ENCODE peak calls at places on chromosomes 16 and 17, in nine cellular contexts. Y is hypothalamus; S is stimulated activated CD4-positive, alpha-beta T cell treated with anti-CD3 and anti-CD28 coated beads, Interleukin-2, amount 100 ng/mL, for 48 hours; W is activated CD8-positive, alpha-beta memory T cell treated with anti-CD3 and anti-CD28 coated beads for 4 hours; R is HCT116; B is GM10248; M is Karpas-422; Q is ELR; J is SW480. K is an unnamed sample.

GRCh38 chr16:74052006-74052405 is 244.6 kb upstream of the PSMD7 start:
- DNase-seq in Y (no peak), S (no peak), W (no peak), R (no peak), B (no peak), M (no peak), Q (no peak), J (peak; percentile 14), K (no peak)

GRCh38 chr17:836154-836553 is 54.0 kb downstream of the MRM3 start:
- DNase-seq in Y (no peak), S (no peak), W (no peak), R (no peak), B (no peak), M (no peak), Q (peak; percentile 87), J (no peak), K (no peak)

GRCh38 chr16:84883301-84883700 is 63.5 kb downstream of the CRISPLD2 start:
- DNase-seq in Y (no peak), S (no peak), W (no peak), R (no peak), B (no peak), M (no peak), Q (no peak), J (no peak), K (no peak)

GRCh38 chr16:86040496-86040895 is 141.5 kb downstream of the IRF8 start:
- DNase-seq in Y (no peak), S (no peak), W (no peak), R (no peak), B (no peak), M (no peak), Q (no peak), J (no peak), K (no peak)

GRCh38 chr17:57881143-57881542 is 31.3 kb upstream of the MRPS23 start:
- DNase-seq in Y (no peak), S (no peak), W (no peak), R (no peak), B (no peak), M (no peak), Q (no peak), J (no peak), K (no peak)

GRCh38 chr16:28505489-28506137 is 1.0 kb downstream of the IL27 start:
- DNase-seq in Y (no peak), S (no peak), W (no peak), R (no peak), B (no peak), M (no peak), Q (no peak), J (no peak), K (no peak)

GRCh38 chr17:17125136-17126084 is 80.7 kb downstream of the PLD6 start:
- DNase-seq in Y (no peak), S (no peak), W (no peak), R (no peak), B (no peak), M (no peak), Q (no peak), J (no peak), K (no peak)

GRCh38 chr16:89410322-89410721 is 80.0 kb downstream of the ANKRD11 start:
- DNase-seq in Y (no peak), S (no peak), W (no peak), R (no peak), B (no peak), M (no peak), Q (no peak), J (no peak), K (no peak)

GRCh38 chr17:19753661-19754463 is 5.8 kb upstream of the ALDH3A1 start:
- DNase-seq in Y (no peak), S (no peak), W (no peak), R (peak; percentile 54), B (no peak), M (no peak), Q (peak; percentile 33), J (peak; percentile 73), K (no peak)

GRCh38 chr16:74991268-74991592 is 6.3 kb upstream of the WDR59 start:
- DNase-seq in Y (no peak), S (no peak), W (no peak), R (no peak), B (no peak), M (no peak), Q (no peak), J (no peak), K (no peak)

GRCh38 chr17:79942591-79943353 is 92.9 kb downstream of the TBC1D16 start:
- DNase-seq in Y (no peak), S (no peak), W (no peak), R (no peak), B (no peak), M (no peak), Q (peak; percentile 59), J (peak; percentile 66), K (no peak)

GRCh38 chr16:57372372-57373116 is at the start of gene CX3CL1:
- DNase-seq in Y (no peak), S (no peak), W (no peak), R (no peak), B (no peak), M (no peak), Q (peak; percentile 40), J (peak; percentile 52), K (no peak)

GRCh38 chr17:20930065-20930760 is 112.6 kb downstream of the USP22 start:
- DNase-seq in Y (no peak), S (no peak), W (no peak), R (no peak), B (no peak), M (no peak), Q (no peak), J (no peak), K (no peak)